ENCODE peak calls at places on chromosomes 16 and 17, in ten cellular contexts. One of them, this sample, is unnamed.

GRCh38 chr17:78383725-78384471 is 5.4 kb downstream of the PGS1 start:
- DNase-seq in adrenal gland: peak; percentile 76
- DNase-seq in foreskin fibroblast: peak; percentile 93
- DNase-seq in progenitor cell of endocrine pancreas: no peak
- DNase-seq in gastrocnemius medialis: peak; percentile 66
- DNase-seq in HFFc6: peak; percentile 97
- DNase-seq in cardiac muscle cell: no peak
- DNase-seq in MCF 10A: peak; percentile 97
- DNase-seq in heart left ventricle: peak; percentile 89
- DNase-seq in fibroblast of lung: peak; percentile 100
- DNase-seq in this sample: peak; percentile 56

GRCh38 chr16:66270333-66270927 is 96.1 kb upstream of the CDH5 start:
- DNase-seq in adrenal gland: peak; percentile 57
- DNase-seq in foreskin fibroblast: peak; percentile 85
- DNase-seq in progenitor cell of endocrine pancreas: peak; percentile 77
- DNase-seq in gastrocnemius medialis: no peak
- DNase-seq in HFFc6: peak; percentile 13
- DNase-seq in cardiac muscle cell: peak; percentile 80
- DNase-seq in MCF 10A: peak; percentile 56
- DNase-seq in heart left ventricle: peak; percentile 66
- DNase-seq in fibroblast of lung: peak; percentile 58
- DNase-seq in this sample: peak; percentile 42

GRCh38 chr16:80459331-80459777 is 81.4 kb upstream of the DYNLRB2 start:
- DNase-seq in adrenal gland: peak; percentile 7
- DNase-seq in foreskin fibroblast: no peak
- DNase-seq in progenitor cell of endocrine pancreas: no peak
- DNase-seq in gastrocnemius medialis: no peak
- DNase-seq in HFFc6: no peak
- DNase-seq in cardiac muscle cell: no peak
- DNase-seq in MCF 10A: no peak
- DNase-seq in heart left ventricle: peak; percentile 47
- DNase-seq in fibroblast of lung: peak; percentile 82
- DNase-seq in this sample: no peak

GRCh38 chr16:28538733-28539596 is at the start of gene NUPR1:
- DNase-seq in adrenal gland: peak; percentile 97
- DNase-seq in foreskin fibroblast: peak; percentile 99
- DNase-seq in progenitor cell of endocrine pancreas: no peak
- DNase-seq in gastrocnemius medialis: peak; percentile 98
- DNase-seq in HFFc6: peak; percentile 93
- DNase-seq in cardiac muscle cell: no peak
- DNase-seq in MCF 10A: peak; percentile 99
- DNase-seq in heart left ventricle: peak; percentile 95
- DNase-seq in fibroblast of lung: peak; percentile 96
- DNase-seq in this sample: peak; percentile 75

GRCh38 chr17:42312285-42313130 is 24.2 kb downstream of the STAT5A start:
- DNase-seq in adrenal gland: peak; percentile 94
- DNase-seq in foreskin fibroblast: peak; percentile 95
- DNase-seq in progenitor cell of endocrine pancreas: peak; percentile 78
- DNase-seq in gastrocnemius medialis: peak; percentile 84
- DNase-seq in HFFc6: peak; percentile 74
- DNase-seq in cardiac muscle cell: peak; percentile 92
- DNase-seq in MCF 10A: peak; percentile 58
- DNase-seq in heart left ventricle: peak; percentile 91
- DNase-seq in fibroblast of lung: peak; percentile 70
- DNase-seq in this sample: no peak

GRCh38 chr16:57620316-57621231 is 7.9 kb upstream of the ADGRG1 start:
- DNase-seq in adrenal gland: peak; percentile 4
- DNase-seq in foreskin fibroblast: no peak
- DNase-seq in progenitor cell of endocrine pancreas: no peak
- DNase-seq in gastrocnemius medialis: no peak
- DNase-seq in HFFc6: no peak
- DNase-seq in cardiac muscle cell: no peak
- DNase-seq in MCF 10A: no peak
- DNase-seq in heart left ventricle: no peak
- DNase-seq in fibroblast of lung: no peak
- DNase-seq in this sample: no peak

GRCh38 chr16:67011274-67011673 is 17.7 kb upstream of the CBFB start:
- DNase-seq in adrenal gland: no peak
- DNase-seq in foreskin fibroblast: no peak
- DNase-seq in progenitor cell of endocrine pancreas: no peak
- DNase-seq in gastrocnemius medialis: no peak
- DNase-seq in HFFc6: no peak
- DNase-seq in cardiac muscle cell: no peak
- DNase-seq in MCF 10A: no peak
- DNase-seq in heart left ventricle: no peak
- DNase-seq in fibroblast of lung: no peak
- DNase-seq in this sample: no peak

GRCh38 chr16:58020628-58021521 is 4.7 kb upstream of the MMP15 start:
- DNase-seq in adrenal gland: peak; percentile 58
- DNase-seq in foreskin fibroblast: peak; percentile 78
- DNase-seq in progenitor cell of endocrine pancreas: peak; percentile 54
- DNase-seq in gastrocnemius medialis: no peak
- DNase-seq in HFFc6: peak; percentile 39
- DNase-seq in cardiac muscle cell: peak; percentile 64
- DNase-seq in MCF 10A: peak; percentile 54
- DNase-seq in heart left ventricle: peak; percentile 45
- DNase-seq in fibroblast of lung: no peak
- DNase-seq in this sample: peak; percentile 62

GRCh38 chr16:22813946-22814325 is at the start of gene HS3ST2:
- DNase-seq in adrenal gland: peak; percentile 17
- DNase-seq in foreskin fibroblast: peak; percentile 93
- DNase-seq in progenitor cell of endocrine pancreas: peak; percentile 24
- DNase-seq in gastrocnemius medialis: no peak
- DNase-seq in HFFc6: no peak
- DNase-seq in cardiac muscle cell: peak; percentile 80
- DNase-seq in MCF 10A: peak; percentile 3
- DNase-seq in heart left ventricle: peak; percentile 40
- DNase-seq in fibroblast of lung: peak; percentile 0
- DNase-seq in this sample: no peak

GRCh38 chr17:58377005-58377660 is 25.1 kb upstream of the SUPT4H1 start:
- DNase-seq in adrenal gland: no peak
- DNase-seq in foreskin fibroblast: no peak
- DNase-seq in progenitor cell of endocrine pancreas: no peak
- DNase-seq in gastrocnemius medialis: no peak
- DNase-seq in HFFc6: no peak
- DNase-seq in cardiac muscle cell: no peak
- DNase-seq in MCF 10A: no peak
- DNase-seq in heart left ventricle: no peak
- DNase-seq in fibroblast of lung: no peak
- DNase-seq in this sample: no peak

GRCh38 chr17:62707425-62707739 is 79.9 kb downstream of the MRC2 start:
- DNase-seq in adrenal gland: no peak
- DNase-seq in foreskin fibroblast: no peak
- DNase-seq in progenitor cell of endocrine pancreas: no peak
- DNase-seq in gastrocnemius medialis: no peak
- DNase-seq in HFFc6: no peak
- DNase-seq in cardiac muscle cell: no peak
- DNase-seq in MCF 10A: no peak
- DNase-seq in heart left ventricle: no peak
- DNase-seq in fibroblast of lung: no peak
- DNase-seq in this sample: no peak

GRCh38 chr17:74757931-74758845 is 9.8 kb downstream of the NHERF1 start:
- DNase-seq in adrenal gland: no peak
- DNase-seq in foreskin fibroblast: no peak
- DNase-seq in progenitor cell of endocrine pancreas: no peak
- DNase-seq in gastrocnemius medialis: no peak
- DNase-seq in HFFc6: no peak
- DNase-seq in cardiac muscle cell: peak; percentile 31
- DNase-seq in MCF 10A: peak; percentile 78
- DNase-seq in heart left ventricle: peak; percentile 65
- DNase-seq in fibroblast of lung: no peak
- DNase-seq in this sample: no peak

GRCh38 chr17:74758846-74759163 is 10.4 kb downstream of the NHERF1 start:
- DNase-seq in adrenal gland: peak; percentile 73
- DNase-seq in foreskin fibroblast: peak; percentile 65
- DNase-seq in progenitor cell of endocrine pancreas: no peak
- DNase-seq in gastrocnemius medialis: no peak
- DNase-seq in HFFc6: no peak
- DNase-seq in cardiac muscle cell: no peak
- DNase-seq in MCF 10A: peak; percentile 77
- DNase-seq in heart left ventricle: no peak
- DNase-seq in fibroblast of lung: no peak
- DNase-seq in this sample: no peak

GRCh38 chr17:74757502-74757901 is 9.1 kb downstream of the NHERF1 start:
- DNase-seq in adrenal gland: no peak
- DNase-seq in foreskin fibroblast: peak; percentile 62
- DNase-seq in progenitor cell of endocrine pancreas: no peak
- DNase-seq in gastrocnemius medialis: no peak
- DNase-seq in HFFc6: no peak
- DNase-seq in cardiac muscle cell: no peak
- DNase-seq in MCF 10A: peak; percentile 78
- DNase-seq in heart left ventricle: peak; percentile 60
- DNase-seq in fibroblast of lung: no peak
- DNase-seq in this sample: no peak

GRCh38 chr17:74755533-74755932 is 7.1 kb downstream of the NHERF1 start:
- DNase-seq in adrenal gland: no peak
- DNase-seq in foreskin fibroblast: no peak
- DNase-seq in progenitor cell of endocrine pancreas: no peak
- DNase-seq in gastrocnemius medialis: no peak
- DNase-seq in HFFc6: no peak
- DNase-seq in cardiac muscle cell: no peak
- DNase-seq in MCF 10A: no peak
- DNase-seq in heart left ventricle: no peak
- DNase-seq in fibroblast of lung: no peak
- DNase-seq in this sample: no peak

GRCh38 chr17:74756891-74757290 is 8.5 kb downstream of the NHERF1 start:
- DNase-seq in adrenal gland: no peak
- DNase-seq in foreskin fibroblast: no peak
- DNase-seq in progenitor cell of endocrine pancreas: no peak
- DNase-seq in gastrocnemius medialis: no peak
- DNase-seq in HFFc6: no peak
- DNase-seq in cardiac muscle cell: no peak
- DNase-seq in MCF 10A: no peak
- DNase-seq in heart left ventricle: no peak
- DNase-seq in fibroblast of lung: no peak
- DNase-seq in this sample: no peak
- TF ChIP-seq CTCF in adrenal gland: no peak
- TF ChIP-seq CTCF in foreskin fibroblast: no peak
- TF ChIP-seq CTCF in progenitor cell of endocrine pancreas: no peak
- TF ChIP-seq CTCF in gastrocnemius medialis: no peak
- TF ChIP-seq CTCF in HFFc6: no peak
- TF ChIP-seq CTCF in cardiac muscle cell: no peak
- TF ChIP-seq CTCF in MCF 10A: no peak
- TF ChIP-seq CTCF in heart left ventricle: no peak
- TF ChIP-seq CTCF in fibroblast of lung: no peak
- TF ChIP-seq CTCF in this sample: no peak

GRCh38 chr16:16788004-16788403 is 409.1 kb downstream of the NPIPA7 start:
- DNase-seq in adrenal gland: no peak
- DNase-seq in foreskin fibroblast: no peak
- DNase-seq in progenitor cell of endocrine pancreas: no peak
- DNase-seq in gastrocnemius medialis: no peak
- DNase-seq in HFFc6: no peak
- DNase-seq in cardiac muscle cell: no peak
- DNase-seq in MCF 10A: no peak
- DNase-seq in heart left ventricle: no peak
- DNase-seq in fibroblast of lung: no peak
- DNase-seq in this sample: no peak
- TF ChIP-seq CTCF in adrenal gland: no peak
- TF ChIP-seq CTCF in foreskin fibroblast: no peak
- TF ChIP-seq CTCF in progenitor cell of endocrine pancreas: no peak
- TF ChIP-seq CTCF in gastrocnemius medialis: no peak
- TF ChIP-seq CTCF in HFFc6: no peak
- TF ChIP-seq CTCF in cardiac muscle cell: no peak
- TF ChIP-seq CTCF in MCF 10A: no peak
- TF ChIP-seq CTCF in heart left ventricle: no peak
- TF ChIP-seq CTCF in fibroblast of lung: no peak
- TF ChIP-seq CTCF in this sample: no peak

GRCh38 chr16:78004501-78004900 is 17.8 kb upstream of the CLEC3A start:
- DNase-seq in adrenal gland: no peak
- DNase-seq in foreskin fibroblast: no peak
- DNase-seq in progenitor cell of endocrine pancreas: no peak
- DNase-seq in gastrocnemius medialis: no peak
- DNase-seq in HFFc6: no peak
- DNase-seq in cardiac muscle cell: no peak
- DNase-seq in MCF 10A: no peak
- DNase-seq in heart left ventricle: no peak
- DNase-seq in fibroblast of lung: no peak
- DNase-seq in this sample: no peak

GRCh38 chr16:78002915-78003538 is 19.3 kb upstream of the CLEC3A start:
- DNase-seq in adrenal gland: peak; percentile 90
- DNase-seq in foreskin fibroblast: peak; percentile 67
- DNase-seq in progenitor cell of endocrine pancreas: peak; percentile 71
- DNase-seq in gastrocnemius medialis: peak; percentile 31
- DNase-seq in HFFc6: peak; percentile 67
- DNase-seq in cardiac muscle cell: peak; percentile 85
- DNase-seq in MCF 10A: peak; percentile 90
- DNase-seq in heart left ventricle: peak; percentile 88
- DNase-seq in fibroblast of lung: peak; percentile 83
- DNase-seq in this sample: no peak

GRCh38 chr16:78007121-78007520 is 15.2 kb upstream of the CLEC3A start:
- DNase-seq in adrenal gland: no peak
- DNase-seq in foreskin fibroblast: no peak
- DNase-seq in progenitor cell of endocrine pancreas: no peak
- DNase-seq in gastrocnemius medialis: no peak
- DNase-seq in HFFc6: no peak
- DNase-seq in cardiac muscle cell: no peak
- DNase-seq in MCF 10A: no peak
- DNase-seq in heart left ventricle: no peak
- DNase-seq in fibroblast of lung: no peak
- DNase-seq in this sample: no peak

GRCh38 chr16:78005881-78006280 is 16.5 kb upstream of the CLEC3A start:
- DNase-seq in adrenal gland: no peak
- DNase-seq in foreskin fibroblast: no peak
- DNase-seq in progenitor cell of endocrine pancreas: no peak
- DNase-seq in gastrocnemius medialis: no peak
- DNase-seq in HFFc6: no peak
- DNase-seq in cardiac muscle cell: peak; percentile 4
- DNase-seq in MCF 10A: peak; percentile 53
- DNase-seq in heart left ventricle: no peak
- DNase-seq in fibroblast of lung: no peak
- DNase-seq in this sample: no peak
- TF ChIP-seq CTCF in adrenal gland: no peak
- TF ChIP-seq CTCF in foreskin fibroblast: no peak
- TF ChIP-seq CTCF in progenitor cell of endocrine pancreas: peak; percentile 22
- TF ChIP-seq CTCF in gastrocnemius medialis: no peak
- TF ChIP-seq CTCF in HFFc6: peak; percentile 26
- TF ChIP-seq CTCF in cardiac muscle cell: no peak
- TF ChIP-seq CTCF in MCF 10A: no peak
- TF ChIP-seq CTCF in heart left ventricle: no peak
- TF ChIP-seq CTCF in fibroblast of lung: no peak
- TF ChIP-seq CTCF in this sample: no peak

GRCh38 chr17:76397184-76397583 is 12.8 kb downstream of the SPHK1 start:
- DNase-seq in adrenal gland: no peak
- DNase-seq in foreskin fibroblast: no peak
- DNase-seq in progenitor cell of endocrine pancreas: no peak
- DNase-seq in gastrocnemius medialis: no peak
- DNase-seq in HFFc6: no peak
- DNase-seq in cardiac muscle cell: no peak
- DNase-seq in MCF 10A: no peak
- DNase-seq in heart left ventricle: no peak
- DNase-seq in fibroblast of lung: no peak
- DNase-seq in this sample: no peak
- TF ChIP-seq CTCF in adrenal gland: no peak
- TF ChIP-seq CTCF in foreskin fibroblast: no peak
- TF ChIP-seq CTCF in progenitor cell of endocrine pancreas: no peak
- TF ChIP-seq CTCF in gastrocnemius medialis: no peak
- TF ChIP-seq CTCF in HFFc6: no peak
- TF ChIP-seq CTCF in cardiac muscle cell: no peak
- TF ChIP-seq CTCF in MCF 10A: no peak
- TF ChIP-seq CTCF in heart left ventricle: no peak
- TF ChIP-seq CTCF in fibroblast of lung: no peak
- TF ChIP-seq CTCF in this sample: no peak

This sample was measured in omental fat pad.